ENCODE peak calls at places on chromosomes 11 and 22, in six cellular contexts. C is memory B cell; H is amygdala; E is HTR-8/SVneo; L is skeletal muscle cell; M is activated effector memory CD4-positive, alpha-beta T cell treated with anti-CD3 and anti-CD28 coated beads, Interleukin-2, amount 50 U/mL, for 16 hours. F is an unnamed sample.

GRCh38 chr11:123407124-123407995 is 22.7 kb upstream of the GRAMD1B start:
- DNase-seq in C (no peak), H (peak), E (peak), L (no peak), M (peak), F (peak)

GRCh38 chr22:17631076-17631565 is 2.6 kb upstream of the ATP6V1E1 start:
- DNase-seq in C (no peak), H (no peak), E (no peak), L (no peak), M (no peak), F (no peak)

GRCh38 chr11:19929655-19930054 is 217.0 kb downstream of the NAV2 start:
- DNase-seq in C (no peak), H (no peak), E (no peak), L (no peak), M (no peak), F (no peak)

GRCh38 chr11:2137202-2138071 is 1.8 kb downstream of the IGF2 start:
- DNase-seq in C (no peak), H (no peak), E (peak), L (peak), M (no peak), F (peak)

GRCh38 chr11:50074161-50074560 is 41.5 kb downstream of the OR4C45 start:
- DNase-seq in C (no peak), H (no peak), E (no peak), L (no peak), M (no peak), F (no peak)

GRCh38 chr11:90168571-90168970 is 34.1 kb downstream of the NAALAD2 start:
- DNase-seq in C (no peak), H (no peak), E (no peak), L (no peak), M (no peak), F (no peak)

GRCh38 chr22:29799217-29799680 is 32.1 kb downstream of the UQCR10 start:
- DNase-seq in C (no peak), H (peak), E (peak), L (peak), M (no peak), F (peak)

GRCh38 chr22:17171016-17171312 is 11.9 kb upstream of the HDHD5 start:
- DNase-seq in C (no peak), H (no peak), E (no peak), L (no peak), M (no peak), F (no peak)

GRCh38 chr11:35135222-35135621 is 3.7 kb upstream of the CD44 start:
- DNase-seq in C (no peak), H (no peak), E (no peak), L (no peak), M (no peak), F (no peak)

GRCh38 chr11:34328632-34328910 is 29.2 kb downstream of the ABTB2 start:
- DNase-seq in C (no peak), H (no peak), E (no peak), L (no peak), M (no peak), F (no peak)

GRCh38 chr11:16126361-16126760 is 230.0 kb downstream of the SOX6 start:
- DNase-seq in C (no peak), H (no peak), E (no peak), L (no peak), M (no peak), F (no peak)

GRCh38 chr11:32428665-32429293 is 6.6 kb downstream of the WT1 start:
- DNase-seq in C (no peak), H (no peak), E (no peak), L (no peak), M (no peak), F (no peak)

GRCh38 chr11:72599325-72600117 is 74.7 kb downstream of the PDE2A start:
- DNase-seq in C (no peak), H (no peak), E (no peak), L (no peak), M (no peak), F (no peak)

GRCh38 chr11:21988477-21988876 is 204.4 kb upstream of the ANO5 start:
- DNase-seq in C (no peak), H (no peak), E (no peak), L (no peak), M (no peak), F (peak)

GRCh38 chr22:42768385-42769035 is 47.8 kb upstream of the A4GALT start:
- DNase-seq in C (no peak), H (no peak), E (no peak), L (no peak), M (no peak), F (no peak)

GRCh38 chr11:12461516-12461915 is 84.1 kb downstream of the PARVA start:
- DNase-seq in C (no peak), H (no peak), E (no peak), L (no peak), M (no peak), F (no peak)

GRCh38 chr11:11218287-11218986 is 134.6 kb downstream of the CSNK2A3 start:
- DNase-seq in C (no peak), H (no peak), E (no peak), L (no peak), M (no peak), F (no peak)

GRCh38 chr11:60428517-60428916 is 855 bp upstream of the MS4A5 start:
- DNase-seq in C (no peak), H (no peak), E (no peak), L (no peak), M (no peak), F (no peak)

GRCh38 chr11:119538748-119539147 is 115.8 kb upstream of the THY1 start:
- DNase-seq in C (no peak), H (no peak), E (no peak), L (no peak), M (peak), F (no peak)

GRCh38 chr11:81634483-81634882 is 1099.2 kb downstream of the FAM181B start:
- DNase-seq in C (no peak), H (no peak), E (no peak), L (no peak), M (no peak), F (no peak)

GRCh38 chr11:134385774-134386565 is 26.1 kb downstream of the B3GAT1 start:
- DNase-seq in C (no peak), H (peak), E (no peak), L (no peak), M (no peak), F (no peak)

GRCh38 chr11:122758974-122759373 is 79.3 kb upstream of the CRTAM start:
- DNase-seq in C (no peak), H (no peak), E (no peak), L (no peak), M (peak), F (peak)

GRCh38 chr11:104967493-104968364 is 645 bp downstream of the CASP4 start:
- DNase-seq in C (no peak), H (no peak), E (peak), L (no peak), M (no peak), F (no peak)

GRCh38 chr11:128324531-128325141 is 262.7 kb downstream of the ETS1 start:
- DNase-seq in C (no peak), H (no peak), E (no peak), L (no peak), M (peak), F (no peak)

GRCh38 chr22:30284172-30284571 is 5.1 kb downstream of the CASTOR1 start:
- DNase-seq in C (no peak), H (no peak), E (no peak), L (no peak), M (no peak), F (no peak)